ENCODE peak calls at places on chromosomes 1 and 21, in nine cellular contexts. A, B, G, F, V, U, J, Q and D are unnamed samples.

GRCh38 chr1:200979574-200980451 is 43.7 kb downstream of the KIF21B start:
- DNase-seq in V (no peak), J (no peak), F (peak), B (no peak), A (peak), G (peak), Q (peak), U (no peak), D (no peak)

GRCh38 chr1:152035406-152036315 is 1.1 kb downstream of the S100A11 start:
- DNase-seq in B (no peak), G (no peak), U (no peak), J (no peak), Q (no peak), A (no peak), V (no peak), F (peak), D (no peak)

GRCh38 chr1:17098440-17099317 is 20.6 kb downstream of the PADI2 start:
- DNase-seq in U (no peak), A (no peak), G (no peak), B (no peak), Q (no peak), J (no peak), V (peak), F (no peak), D (peak)

GRCh38 chr1:50929376-50929958 is 30.6 kb downstream of the FAF1 start:
- DNase-seq in J (peak), V (no peak), B (no peak), A (no peak), G (no peak), U (no peak), Q (no peak), F (peak), D (no peak)

GRCh38 chr1:186662752-186663151 is 17.5 kb downstream of the PTGS2 start:
- DNase-seq in A (no peak), J (no peak), B (no peak), Q (peak), V (no peak), F (no peak), G (no peak), U (no peak), D (no peak)

GRCh38 chr1:77590653-77591052 is 91.8 kb downstream of the ZZZ3 start:
- DNase-seq in F (no peak), A (no peak), U (no peak), V (no peak), B (no peak), Q (no peak), G (no peak), J (no peak), D (no peak)

GRCh38 chr1:151568626-151569088 is 28.5 kb downstream of the TUFT1 start:
- DNase-seq in F (peak), G (no peak), V (no peak), U (no peak), J (no peak), Q (no peak), A (no peak), B (no peak), D (no peak)

GRCh38 chr21:46161180-46161799 is 5.9 kb upstream of the FTCD start:
- DNase-seq in G (peak), F (no peak), A (no peak), U (no peak), J (no peak), B (peak), V (no peak), Q (no peak), D (no peak)

GRCh38 chr1:35287807-35288640 is 19.5 kb downstream of the ZMYM4 start:
- DNase-seq in F (no peak), V (no peak), B (no peak), G (no peak), Q (peak), J (no peak), A (no peak), U (no peak), D (no peak)

GRCh38 chr1:34610063-34610462 is 144.8 kb upstream of the GJB5 start:
- DNase-seq in B (no peak), U (no peak), J (no peak), V (no peak), A (no peak), Q (no peak), F (no peak), G (no peak), D (no peak)

GRCh38 chr1:26949266-26949925 is 10.9 kb downstream of the KDF1 start:
- DNase-seq in A (no peak), F (no peak), J (no peak), G (no peak), Q (no peak), U (no peak), B (no peak), V (no peak), D (no peak)

GRCh38 chr1:42943166-42943565 is 15.5 kb downstream of the SLC2A1 start:
- DNase-seq in V (no peak), J (no peak), A (no peak), G (peak), U (no peak), F (peak), Q (peak), B (no peak), D (no peak)

GRCh38 chr1:41365772-41366427 is 4.7 kb downstream of the FOXO6 start:
- DNase-seq in V (no peak), A (no peak), G (peak), U (no peak), Q (no peak), B (no peak), J (no peak), F (peak), D (peak)

GRCh38 chr1:53126495-53126894 is 15.9 kb downstream of the SLC1A7 start:
- DNase-seq in V (no peak), J (no peak), B (no peak), Q (no peak), A (no peak), U (no peak), G (no peak), F (no peak), D (no peak)

GRCh38 chr21:41997657-41998056 is 12.5 kb downstream of the ZBTB21 start:
- DNase-seq in A (no peak), G (no peak), V (no peak), U (no peak), F (no peak), J (no peak), B (no peak), Q (no peak), D (no peak)

GRCh38 chr1:37537378-37537777 is 16.7 kb downstream of the SNIP1 start:
- DNase-seq in G (peak), B (no peak), V (no peak), F (no peak), U (no peak), J (peak), Q (peak), A (no peak), D (no peak)
- H3K27ac ChIP-seq in G (peak), B (no peak), V (no peak), F (no peak), U (no peak), J (peak), Q (no peak), A (no peak), D (no peak)

GRCh38 chr1:116288201-116288598 is 84.8 kb upstream of the ATP1A1 start:
- DNase-seq in Q (no peak), J (no peak), V (no peak), B (no peak), A (no peak), U (no peak), G (no peak), F (no peak), D (no peak)

GRCh38 chr1:116287341-116288200 is 85.5 kb upstream of the ATP1A1 start:
- DNase-seq in Q (no peak), F (no peak), U (no peak), B (no peak), A (no peak), J (no peak), G (no peak), V (no peak), D (no peak)

GRCh38 chr1:116286541-116286971 is 86.5 kb upstream of the ATP1A1 start:
- DNase-seq in F (no peak), V (no peak), B (no peak), J (no peak), Q (peak), U (no peak), A (no peak), G (no peak), D (no peak)

GRCh38 chr1:116289219-116289618 is 83.8 kb upstream of the ATP1A1 start:
- DNase-seq in B (no peak), J (no peak), U (no peak), V (no peak), A (no peak), Q (no peak), F (no peak), G (no peak), D (no peak)

DNA sequence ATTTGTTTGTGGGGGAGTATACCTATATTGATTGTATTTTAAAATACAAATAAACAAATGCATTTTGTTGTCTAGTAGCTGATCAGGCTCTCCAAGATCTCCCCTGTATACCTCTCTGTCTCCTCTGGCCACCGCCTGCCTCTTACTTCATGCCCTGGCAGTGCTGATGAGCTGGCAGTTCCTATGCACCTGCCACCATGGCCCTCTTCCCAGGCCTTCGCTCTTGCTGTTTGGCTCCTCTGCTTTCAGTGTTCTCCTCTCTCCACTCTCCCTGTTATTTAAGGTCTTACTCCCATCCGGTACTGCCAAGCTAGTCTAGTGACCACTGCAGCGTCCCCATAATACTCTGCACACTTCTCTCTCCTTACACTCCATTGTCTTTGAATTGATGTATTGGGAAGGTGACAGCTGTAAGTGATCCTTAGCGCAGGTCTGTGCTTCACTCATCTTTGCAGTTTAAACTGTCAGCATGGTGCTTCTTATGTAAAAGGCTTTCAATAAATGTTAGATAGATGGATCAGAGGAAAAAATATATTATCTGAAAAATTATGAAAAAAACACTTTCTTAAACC is 88.1 kb upstream of the ATP1A1 start:
- DNase-seq in Q (no peak), G (no peak), F (no peak), A (no peak), V (no peak), B (peak), J (no peak), U (no peak), D (no peak)
- H3K27ac ChIP-seq in Q (no peak), G (no peak), F (no peak), A (no peak), V (no peak), B (no peak), J (no peak), U (no peak), D (no peak)

DNA sequence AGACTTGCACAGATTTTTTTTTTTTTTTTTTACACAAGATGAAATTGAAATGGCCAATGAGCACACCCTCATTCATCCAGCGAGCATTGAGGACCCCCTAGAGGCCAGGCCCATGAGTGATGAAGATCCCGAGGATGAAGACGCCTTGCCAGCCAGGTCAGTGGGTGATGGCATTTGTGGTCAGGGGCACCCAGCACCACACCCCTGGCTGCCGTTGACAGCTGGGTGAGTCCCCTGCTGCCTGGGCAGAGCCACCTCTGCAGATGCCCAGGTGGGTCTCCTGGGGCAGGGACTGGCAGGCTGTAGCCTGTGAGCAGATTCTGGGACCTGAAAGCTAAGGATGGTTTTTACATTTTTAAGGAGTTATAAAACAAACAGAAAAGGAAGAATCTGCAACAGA is 60.3 kb downstream of the ADARB1 start:
- DNase-seq in V (no peak), A (no peak), F (no peak), G (no peak), U (no peak), J (no peak), B (no peak), Q (no peak), D (no peak)
- H3K27ac ChIP-seq in V (no peak), A (no peak), F (no peak), G (no peak), U (no peak), J (no peak), B (no peak), Q (no peak), D (no peak)

GRCh38 chr1:15946546-15947381 is 29.1 kb downstream of the ZBTB17 start:
- DNase-seq in A (no peak), Q (no peak), F (no peak), J (no peak), V (no peak), B (no peak), U (no peak), G (no peak), D (no peak)

GRCh38 chr1:15948600-15949452 is 27.1 kb downstream of the ZBTB17 start:
- DNase-seq in F (no peak), B (peak), V (no peak), G (peak), U (no peak), J (peak), Q (peak), A (peak), D (no peak)

GRCh38 chr1:15948091-15948591 is 27.8 kb downstream of the ZBTB17 start:
- DNase-seq in U (no peak), F (no peak), V (no peak), A (peak), Q (no peak), B (no peak), G (no peak), J (no peak), D (no peak)

GRCh38 chr1:15945832-15946448 is 30.0 kb downstream of the ZBTB17 start:
- DNase-seq in U (no peak), A (no peak), B (no peak), J (no peak), G (no peak), Q (no peak), V (no peak), F (no peak), D (no peak)

GRCh38 chr1:15947382-15948090 is 28.4 kb downstream of the ZBTB17 start:
- DNase-seq in B (no peak), G (no peak), U (no peak), F (no peak), J (no peak), V (no peak), Q (no peak), A (no peak), D (no peak)
- H3K27ac ChIP-seq in B (peak), G (no peak), U (no peak), F (peak), J (no peak), V (peak), Q (no peak), A (no peak), D (peak)